ENCODE peak calls at places on chromosomes 4 and X, in six cellular contexts. D is HepG2, B is K562, S is H1, V is SK-N-SH, G is GM12878. H is an unnamed sample.

GRCh38 chr4:98663226-98664006 is 5.0 kb upstream of the TSPAN5 start:
- DNase-seq in G (peak), D (no peak), V (no peak), S (no peak), B (no peak), H (peak)

GRCh38 chrX:80173261-80173660 is 158.7 kb downstream of the TBX22 start:
- DNase-seq in S (no peak), V (no peak), B (no peak), D (no peak), G (no peak), H (no peak)

GRCh38 chr4:112168719-112169500 is 23.7 kb downstream of the FAM241A start:
- DNase-seq in D (no peak), V (no peak), S (no peak), G (no peak), B (no peak), H (no peak)

GRCh38 chr4:99202536-99202935 is 16.5 kb downstream of the ADH6 start:
- DNase-seq in V (no peak), S (no peak), D (no peak), G (no peak), B (no peak), H (no peak)

GRCh38 chrX:9561199-9561598 is 96.3 kb downstream of the TBL1X start:
- DNase-seq in B (no peak), D (no peak), S (no peak), G (no peak), V (no peak), H (no peak)

GRCh38 chrX:153766098-153766817 is 2.2 kb downstream of the PLXNB3 start:
- DNase-seq in G (no peak), B (peak), S (no peak), V (peak), D (peak), H (peak)

GRCh38 chr4:83757121-83757621 is 221.3 kb downstream of the GPAT3 start:
- DNase-seq in S (no peak), B (peak), V (no peak), D (no peak), G (no peak), H (no peak)

GRCh38 chrX:45824471-45824870 is 623.8 kb upstream of the DIPK2B start:
- DNase-seq in V (peak), B (peak), G (no peak), D (peak), S (no peak), H (peak)

GRCh38 chr4:170589597-170590191 is 499.9 kb upstream of the AADAT start:
- DNase-seq in V (peak), D (peak), S (no peak), G (peak), B (peak), H (no peak)

GRCh38 chrX:153960786-153961185 is 10.8 kb downstream of the HCFC1 start:
- DNase-seq in V (no peak), G (no peak), S (no peak), B (no peak), D (no peak), H (no peak)

GRCh38 chr4:88660446-88661294 is 37.0 kb downstream of the NAP1L5 start:
- DNase-seq in B (no peak), S (no peak), D (peak), G (no peak), V (no peak), H (no peak)

GRCh38 chrX:114611018-114611619 is 27.2 kb downstream of the HTR2C start:
- DNase-seq in S (peak), G (no peak), V (peak), D (peak), B (peak), H (peak)

GRCh38 chrX:108468486-108468885 is 28.8 kb downstream of the COL4A5 start:
- DNase-seq in V (no peak), B (no peak), S (no peak), G (no peak), D (no peak), H (no peak)

GRCh38 chr4:66688674-66689073 is 856.6 kb downstream of the CENPC start:
- DNase-seq in G (no peak), V (peak), B (no peak), D (no peak), S (no peak), H (no peak)

GRCh38 chrX:119753639-119754257 is 4.6 kb upstream of the SOWAHD start:
- DNase-seq in D (peak), S (no peak), B (peak), V (peak), G (no peak), H (no peak)

GRCh38 chrX:70292788-70293187 is 2.9 kb downstream of the KIF4A start:
- DNase-seq in S (no peak), G (no peak), D (peak), V (no peak), B (no peak), H (no peak)

GRCh38 chrX:154370882-154371770 is 3.3 kb downstream of the FLNA start:
- DNase-seq in D (peak), V (peak), B (peak), S (peak), G (peak), H (peak)

GRCh38 chr4:138891610-138892009 is 124.0 kb upstream of the NOCT start:
- DNase-seq in B (no peak), D (no peak), V (peak), G (no peak), S (no peak), H (no peak)

GRCh38 chrX:115561605-115562491 is 874 bp downstream of the PLS3 start:
- DNase-seq in G (no peak), V (peak), S (peak), D (peak), B (peak), H (no peak)

GRCh38 chrX:116749943-116750342 is 287.2 kb upstream of the CT83 start:
- DNase-seq in D (no peak), S (no peak), G (no peak), B (no peak), V (no peak), H (no peak)

GRCh38 chrX:150546711-150547153 is 21.7 kb upstream of the MTM1 start:
- DNase-seq in S (no peak), D (no peak), B (no peak), V (no peak), G (no peak), H (no peak)

GRCh38 chrX:12497832-12498591 is 293.2 kb upstream of the PRPS2 start:
- DNase-seq in B (peak), S (peak), V (peak), D (no peak), G (no peak), H (no peak)

GRCh38 chr4:28686618-28687017 is 1826.0 kb downstream of the STIM2 start:
- DNase-seq in B (peak), D (peak), V (peak), S (peak), G (no peak), H (peak)

GRCh38 chr4:76764251-76764650 is 133.7 kb downstream of the SOWAHB start:
- DNase-seq in D (no peak), S (no peak), V (no peak), G (no peak), B (no peak), H (no peak)

GRCh38 chr4:42574873-42575272 is 82.0 kb downstream of the ATP8A1 start:
- DNase-seq in B (no peak), D (no peak), V (no peak), S (no peak), G (no peak), H (no peak)

GRCh38 chr4:141575884-141576283 is 60.5 kb upstream of the IL15 start:
- DNase-seq in V (no peak), B (no peak), D (no peak), G (no peak), S (no peak), H (no peak)

GRCh38 chrX:9456250-9457074 is 8.4 kb upstream of the TBL1X start:
- DNase-seq in G (no peak), S (no peak), D (peak), B (no peak), V (no peak), H (no peak)

DNA sequence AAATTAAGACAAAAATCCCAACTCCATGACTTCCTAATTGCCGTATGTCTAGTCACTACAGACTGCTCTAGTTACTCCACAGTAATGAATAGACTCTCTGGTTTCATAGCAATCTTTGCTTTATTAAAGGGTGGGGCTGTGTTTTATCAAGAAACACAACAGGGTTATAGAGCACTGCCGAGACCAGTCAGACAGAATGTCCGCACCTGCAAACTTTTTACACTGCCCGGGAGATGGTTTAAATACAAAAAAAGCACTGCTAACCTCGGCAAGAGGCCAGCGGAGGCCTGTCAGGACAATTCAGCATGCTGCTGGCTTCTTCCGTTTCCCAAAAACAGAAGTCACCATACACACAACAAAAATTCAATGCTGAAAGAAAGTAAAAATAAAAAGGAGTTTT is 67.4 kb downstream of the IRF2 start:
- DNase-seq in V (no peak), D (no peak), G (no peak), S (no peak), B (no peak), H (peak)
- H3K27ac ChIP-seq in V (peak), D (no peak), G (no peak), S (no peak), B (no peak), H (peak)

DNA sequence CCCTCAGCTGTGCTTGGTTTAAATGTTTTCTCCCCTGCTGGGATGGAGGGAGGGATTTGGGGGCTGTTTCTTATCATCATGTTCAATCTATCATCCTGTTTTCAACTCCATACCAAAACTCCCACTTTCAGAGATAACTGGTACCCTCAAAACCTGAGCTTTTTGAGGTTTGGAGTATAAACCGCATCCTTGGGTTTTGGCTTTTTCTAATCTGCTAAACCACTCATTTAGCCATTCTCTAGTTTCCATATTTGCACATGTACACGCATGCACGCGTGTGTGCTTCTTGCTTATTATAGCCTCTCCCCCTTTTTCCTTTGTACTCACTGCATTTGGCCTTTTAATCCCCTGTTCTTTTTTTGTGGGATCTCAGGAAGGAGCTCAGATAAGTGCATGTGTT is 116.7 kb upstream of the TEX13D start:
- DNase-seq in G (no peak), B (no peak), V (no peak), S (no peak), D (no peak), H (no peak)
- TF ChIP-seq GABPA in G (no peak), B (no peak), V (no peak), S (no peak), D (no peak), H (no peak)

DNA sequence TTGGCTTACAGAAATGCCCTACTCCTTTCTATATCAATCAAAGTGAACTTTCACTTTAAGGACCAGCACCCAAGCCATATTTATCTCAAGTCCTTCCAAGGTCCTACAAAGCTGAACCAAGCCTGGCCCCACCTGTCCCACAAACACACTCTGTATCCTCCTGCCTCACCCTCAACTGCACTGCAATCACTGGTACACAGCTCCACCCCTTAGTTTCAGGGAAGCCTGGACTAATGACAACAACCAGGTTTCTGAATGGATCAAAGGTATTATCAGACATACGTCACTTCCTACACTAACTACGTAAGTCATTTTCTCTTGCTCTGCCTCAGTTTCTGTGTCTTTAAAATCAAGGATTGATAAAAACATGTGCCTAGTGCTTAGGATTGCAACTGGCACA is 205.6 kb upstream of the HS3ST1 start:
- DNase-seq in G (no peak), B (no peak), D (no peak), S (no peak), V (no peak), H (no peak)
- H3K27ac ChIP-seq in G (no peak), B (no peak), D (no peak), S (no peak), V (no peak), H (no peak)

GRCh38 chrX:143663755-143664154 is 27.9 kb upstream of the SLITRK4 start:
- DNase-seq in V (no peak), S (no peak), B (no peak), G (no peak), D (no peak), H (no peak)

GRCh38 chrX:143664302-143664701 is 28.4 kb upstream of the SLITRK4 start:
- DNase-seq in B (no peak), D (no peak), G (no peak), S (no peak), V (peak), H (no peak)

DNA sequence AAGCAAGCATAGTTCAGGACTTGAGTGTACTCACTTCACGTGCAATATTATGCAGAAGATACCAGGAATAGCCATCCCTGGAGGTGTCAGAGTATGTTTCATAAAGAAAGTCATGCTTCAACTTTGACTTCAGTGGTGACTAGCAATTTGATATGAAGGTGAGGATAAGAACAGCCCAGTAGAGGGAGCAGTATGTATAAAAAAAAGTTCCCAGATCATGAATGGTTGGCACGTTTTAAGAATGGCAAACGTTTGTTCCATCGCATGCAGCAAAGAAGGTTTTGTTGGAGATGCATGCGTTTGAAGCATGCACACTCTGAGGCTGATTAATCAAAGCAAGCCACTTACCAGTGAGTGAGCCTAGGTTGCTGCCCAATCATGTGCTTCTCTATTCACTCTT is 33.5 kb upstream of the SLITRK4 start:
- DNase-seq in V (no peak), G (no peak), D (no peak), B (no peak), S (no peak), H (no peak)
- TF ChIP-seq GABPA in V (no peak), G (no peak), D (no peak), B (no peak), S (no peak), H (no peak)

DNA sequence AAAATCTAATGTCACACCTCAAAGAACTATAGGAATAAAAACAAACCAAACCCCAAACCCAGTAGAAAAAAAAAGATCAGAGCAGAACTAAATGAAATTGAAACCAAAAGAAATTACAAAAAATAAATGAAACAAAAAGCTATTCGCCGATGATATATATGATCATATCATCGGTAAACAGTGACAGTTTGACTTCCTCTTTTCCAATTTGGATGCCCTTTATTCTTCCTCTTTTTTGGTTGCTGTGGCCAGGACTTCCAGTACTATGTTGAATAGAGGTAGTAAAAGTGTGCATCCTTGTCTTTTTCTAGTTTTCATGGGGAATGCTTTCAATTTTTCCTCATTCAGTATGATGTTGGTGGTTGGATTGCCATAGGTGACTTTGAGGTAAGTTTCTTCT is 215.3 kb upstream of the AR start:
- DNase-seq in B (no peak), D (no peak), G (no peak), S (no peak), V (no peak), H (peak)
- H3K27ac ChIP-seq in B (no peak), D (no peak), G (no peak), S (no peak), V (no peak), H (no peak)

GRCh38 chr4:94253036-94253435 is 45.4 kb downstream of the SMARCAD1 start:
- DNase-seq in S (no peak), D (no peak), V (no peak), B (no peak), G (no peak), H (no peak)

GRCh38 chr4:94262163-94263016 is 54.7 kb downstream of the SMARCAD1 start:
- DNase-seq in S (no peak), B (no peak), V (no peak), D (no peak), G (no peak), H (no peak)

GRCh38 chr4:94256144-94256783 is 48.6 kb downstream of the SMARCAD1 start:
- DNase-seq in S (no peak), G (no peak), V (no peak), D (no peak), B (no peak), H (no peak)

GRCh38 chr4:94251094-94251493 is 43.4 kb downstream of the SMARCAD1 start:
- DNase-seq in V (no peak), B (no peak), G (no peak), S (no peak), D (no peak), H (no peak)

GRCh38 chr4:94256833-94257232 is 49.2 kb downstream of the SMARCAD1 start:
- DNase-seq in S (no peak), V (no peak), G (no peak), D (peak), B (no peak), H (no peak)
- TF ChIP-seq GABPA in S (no peak), V (no peak), G (no peak), D (no peak), B (no peak), H (no peak)

DNA sequence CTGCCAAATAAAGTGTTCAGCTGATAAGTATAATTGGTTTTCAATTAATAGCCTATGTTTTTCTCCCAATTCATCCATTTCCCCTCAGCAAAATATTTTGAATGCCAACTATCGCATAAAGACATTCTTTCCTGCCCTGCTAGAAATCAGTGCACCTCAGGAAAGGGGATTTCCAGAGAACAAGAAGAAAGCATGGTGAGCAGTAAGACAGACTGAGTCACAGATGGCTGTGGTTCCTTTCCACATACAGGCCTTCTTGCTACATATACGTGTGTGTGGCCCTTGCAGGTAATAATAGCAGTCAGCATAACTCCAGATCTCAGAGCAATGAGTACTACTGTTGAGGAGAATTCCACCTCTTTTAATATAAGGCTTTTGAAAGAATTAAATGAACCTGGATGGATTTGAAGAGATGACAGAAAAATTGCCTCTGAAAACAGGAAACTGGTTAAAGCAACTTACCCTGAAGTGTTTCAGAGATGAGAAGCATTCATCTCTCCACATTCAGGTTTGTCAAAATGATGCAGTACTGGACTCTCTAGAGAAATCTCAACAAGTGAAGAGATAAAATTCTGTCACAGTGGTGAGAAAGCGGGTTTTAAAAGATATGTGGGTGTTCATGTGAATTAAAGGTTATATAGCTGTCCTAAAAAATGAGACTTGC is 13.6 kb downstream of the GASK1B start:
- DNase-seq in B (no peak), G (no peak), V (no peak), S (no peak), D (no peak), H (no peak)
- H3K27ac ChIP-seq in B (no peak), G (no peak), V (peak), S (no peak), D (no peak), H (no peak)

GRCh38 chrX:110418220-110418856 is 59.7 kb downstream of the RTL9 start:
- DNase-seq in B (peak), D (no peak), S (no peak), G (no peak), V (peak), H (no peak)
- TF ChIP-seq GABPA in B (no peak), D (no peak), S (no peak), G (no peak), V (no peak), H (no peak)

DNA sequence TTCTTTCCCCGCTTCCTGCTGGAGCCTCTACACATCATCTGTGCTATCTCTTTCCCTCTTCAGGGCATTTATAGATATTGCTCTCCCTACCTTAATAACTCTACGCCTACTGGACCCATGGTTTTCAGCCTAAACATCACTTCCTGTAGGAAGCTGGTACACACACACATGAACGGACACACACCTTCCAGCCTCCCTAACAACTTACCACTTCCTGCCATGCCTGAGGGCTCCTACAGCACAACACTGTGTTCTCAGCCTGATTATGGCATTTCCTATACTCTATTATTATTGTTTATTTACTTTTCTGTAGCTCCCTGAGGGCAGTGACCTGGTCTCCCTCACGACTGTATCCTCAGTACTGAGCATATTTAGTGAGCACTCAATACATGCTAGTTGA is 163.6 kb upstream of the MAP3K15 start:
- DNase-seq in G (peak), B (no peak), V (no peak), D (no peak), S (no peak), H (no peak)
- H3K27ac ChIP-seq in G (no peak), B (no peak), V (no peak), D (no peak), S (no peak), H (no peak)